ENCODE peak calls at places on chromosomes 2 and 18, in nine cellular contexts. One of them, this sample, is unnamed.

GRCh38 chr2:64779117-64779690 is 125.5 kb upstream of the SERTAD2 start:
- DNase-seq in SJSA1: peak
- DNase-seq in naive thymus-derived CD8-positive, alpha-beta T cell: no peak
- DNase-seq in B cell: no peak
- DNase-seq in left colon: no peak
- DNase-seq in hepatocyte: no peak
- DNase-seq in heart left ventricle: no peak
- DNase-seq in mucosa of gallbladder: peak
- DNase-seq in NCI-H1092: no peak
- DNase-seq in this sample: peak

GRCh38 chr18:2303517-2304238 is 267.6 kb downstream of the METTL4 start:
- DNase-seq in SJSA1: peak
- DNase-seq in naive thymus-derived CD8-positive, alpha-beta T cell: no peak
- DNase-seq in B cell: no peak
- DNase-seq in left colon: no peak
- DNase-seq in hepatocyte: no peak
- DNase-seq in heart left ventricle: no peak
- DNase-seq in mucosa of gallbladder: no peak
- DNase-seq in NCI-H1092: no peak
- DNase-seq in this sample: peak

GRCh38 chr18:12010187-12010802 is 29.0 kb downstream of the IMPA2 start:
- DNase-seq in SJSA1: no peak
- DNase-seq in naive thymus-derived CD8-positive, alpha-beta T cell: no peak
- DNase-seq in B cell: no peak
- DNase-seq in left colon: peak
- DNase-seq in hepatocyte: no peak
- DNase-seq in heart left ventricle: no peak
- DNase-seq in mucosa of gallbladder: no peak
- DNase-seq in NCI-H1092: no peak
- DNase-seq in this sample: peak

GRCh38 chr2:57291209-57291608 is 755.4 kb upstream of the VRK2 start:
- DNase-seq in SJSA1: no peak
- DNase-seq in naive thymus-derived CD8-positive, alpha-beta T cell: no peak
- DNase-seq in B cell: no peak
- DNase-seq in left colon: no peak
- DNase-seq in hepatocyte: no peak
- DNase-seq in heart left ventricle: no peak
- DNase-seq in mucosa of gallbladder: no peak
- DNase-seq in NCI-H1092: no peak
- DNase-seq in this sample: no peak

GRCh38 chr2:96555146-96555610 is 18.6 kb downstream of the ARID5A start:
- DNase-seq in SJSA1: no peak
- DNase-seq in naive thymus-derived CD8-positive, alpha-beta T cell: no peak
- DNase-seq in B cell: no peak
- DNase-seq in left colon: no peak
- DNase-seq in hepatocyte: no peak
- DNase-seq in heart left ventricle: no peak
- DNase-seq in mucosa of gallbladder: no peak
- DNase-seq in NCI-H1092: no peak
- DNase-seq in this sample: no peak

GRCh38 chr2:54209379-54209778 is 46.6 kb downstream of the TSPYL6 start:
- DNase-seq in SJSA1: peak
- DNase-seq in naive thymus-derived CD8-positive, alpha-beta T cell: no peak
- DNase-seq in B cell: no peak
- DNase-seq in left colon: no peak
- DNase-seq in hepatocyte: no peak
- DNase-seq in heart left ventricle: no peak
- DNase-seq in mucosa of gallbladder: no peak
- DNase-seq in NCI-H1092: no peak
- DNase-seq in this sample: no peak

GRCh38 chr2:67846341-67847070 is 216.3 kb downstream of the C1D start:
- DNase-seq in SJSA1: peak
- DNase-seq in naive thymus-derived CD8-positive, alpha-beta T cell: peak
- DNase-seq in B cell: no peak
- DNase-seq in left colon: peak
- DNase-seq in hepatocyte: peak
- DNase-seq in heart left ventricle: peak
- DNase-seq in mucosa of gallbladder: peak
- DNase-seq in NCI-H1092: peak
- DNase-seq in this sample: peak

GRCh38 chr2:85924522-85924921 is 35.7 kb upstream of the ST3GAL5 start:
- DNase-seq in SJSA1: no peak
- DNase-seq in naive thymus-derived CD8-positive, alpha-beta T cell: no peak
- DNase-seq in B cell: no peak
- DNase-seq in left colon: no peak
- DNase-seq in hepatocyte: peak
- DNase-seq in heart left ventricle: no peak
- DNase-seq in mucosa of gallbladder: peak
- DNase-seq in NCI-H1092: no peak
- DNase-seq in this sample: peak

GRCh38 chr18:49658871-49659378 is 97.1 kb downstream of the LIPG start:
- DNase-seq in SJSA1: no peak
- DNase-seq in naive thymus-derived CD8-positive, alpha-beta T cell: no peak
- DNase-seq in B cell: no peak
- DNase-seq in left colon: no peak
- DNase-seq in hepatocyte: no peak
- DNase-seq in heart left ventricle: no peak
- DNase-seq in mucosa of gallbladder: no peak
- DNase-seq in NCI-H1092: no peak
- DNase-seq in this sample: no peak